ENCODE peak calls at places on chromosome 4, in seven cellular contexts. U is kidney tubule cell; K is H54; A is psoas muscle; W is AG10803; N is activated T-helper 1 cell treated with anti-CD3 and anti-CD28 coated beads, Interleukin-2, amount 50 U/mL, for 16 hours; F is posterior vena cava. H is an unnamed sample.

GRCh38 chr4:98026362-98026761 is 116.9 kb downstream of the STPG2 start:
- DNase-seq in K (no peak), W (no peak), A (no peak), U (no peak), F (no peak), N (no peak), H (no peak)

GRCh38 chr4:156575430-156576073 is 396.0 kb downstream of the PDGFC start:
- DNase-seq in F (no peak), W (peak), A (no peak), U (peak), N (no peak), K (no peak), H (no peak)

GRCh38 chr4:3521621-3522325 is 10.4 kb downstream of the LRPAP1 start:
- DNase-seq in N (no peak), A (peak), U (no peak), K (no peak), F (peak), W (no peak), H (no peak)

GRCh38 chr4:184447664-184448063 is 26.7 kb downstream of the IRF2 start:
- DNase-seq in W (no peak), A (no peak), F (no peak), U (no peak), K (no peak), N (no peak), H (no peak)

GRCh38 chr4:176538217-176538925 is 218.6 kb downstream of the SPCS3 start:
- DNase-seq in F (no peak), W (peak), U (peak), N (no peak), K (peak), A (no peak), H (no peak)

GRCh38 chr4:86031927-86032326 is 327.9 kb downstream of the MAPK10 start:
- DNase-seq in U (no peak), W (peak), A (no peak), N (no peak), K (no peak), F (no peak), H (no peak)

GRCh38 chr4:1767058-1767769 is 25.9 kb upstream of the FGFR3 start:
- DNase-seq in A (no peak), K (no peak), N (no peak), F (no peak), U (no peak), W (peak), H (no peak)

GRCh38 chr4:42396361-42397255 is 680 bp upstream of the SHISA3 start:
- DNase-seq in A (peak), F (no peak), U (no peak), K (no peak), N (no peak), W (no peak), H (no peak)

GRCh38 chr4:171517883-171518282 is 295.3 kb upstream of the GALNTL6 start:
- DNase-seq in U (no peak), K (no peak), W (no peak), A (no peak), F (no peak), N (no peak), H (no peak)

GRCh38 chr4:41204400-41204978 is 9.9 kb downstream of the APBB2 start:
- DNase-seq in K (peak), A (peak), U (peak), F (peak), W (peak), N (no peak), H (peak)

GRCh38 chr4:169311643-169312365 is 41.0 kb upstream of the SH3RF1 start:
- DNase-seq in K (peak), U (peak), A (no peak), F (no peak), W (peak), N (no peak), H (peak)

GRCh38 chr4:76458829-76459228 is 23.8 kb downstream of the SHROOM3 start:
- DNase-seq in N (no peak), F (no peak), U (no peak), A (no peak), K (no peak), W (no peak), H (no peak)

GRCh38 chr4:125125256-125125655 is 189.5 kb upstream of the FAT4 start:
- DNase-seq in K (no peak), N (no peak), W (no peak), F (no peak), U (no peak), A (no peak), H (no peak)

GRCh38 chr4:31139767-31140166 is 419.6 kb downstream of the PCDH7 start:
- DNase-seq in K (no peak), U (no peak), W (no peak), F (no peak), N (no peak), A (no peak), H (no peak)

GRCh38 chr4:175308236-175308635 is 390.1 kb downstream of the ADAM29 start:
- DNase-seq in N (no peak), K (no peak), W (peak), U (peak), A (no peak), F (no peak), H (no peak)

GRCh38 chr4:15331930-15332329 is 95.9 kb upstream of the C1QTNF7 start:
- DNase-seq in W (no peak), K (no peak), F (no peak), N (no peak), A (no peak), U (no peak), H (no peak)

GRCh38 chr4:37383579-37384229 is 139.2 kb downstream of the NWD2 start:
- DNase-seq in K (peak), A (no peak), F (no peak), U (peak), N (no peak), W (peak), H (peak)

GRCh38 chr4:120829113-120829831 is 93.3 kb downstream of the PRDM5 start:
- DNase-seq in W (peak), K (no peak), N (no peak), F (no peak), U (no peak), A (no peak), H (no peak)

H was measured in HT-29.